ENCODE peak calls at places on chromosomes 6 and 20, in five cellular contexts. C, Y, Z, B and U are unnamed samples.

GRCh38 chr6:83824388-83824801 is 28.8 kb upstream of the RIPPLY2 start:
- DNase-seq in Y (no peak), C (no peak), B (no peak), Z (no peak), U (no peak)

GRCh38 chr6:54254886-54255285 is 53.4 kb upstream of the TINAG start:
- DNase-seq in Y (no peak), B (no peak), Z (no peak), C (no peak), U (no peak)

GRCh38 chr6:8674088-8674487 is 238.7 kb upstream of the SLC35B3 start:
- DNase-seq in C (no peak), Z (no peak), B (no peak), Y (no peak), U (peak)

GRCh38 chr6:100353276-100354015 is 111.3 kb downstream of the SIM1 start:
- DNase-seq in C (no peak), B (no peak), Y (no peak), Z (no peak), U (no peak)

GRCh38 chr20:38999965-39000910 is 38.1 kb downstream of the DHX35 start:
- DNase-seq in Z (no peak), Y (no peak), C (no peak), B (no peak), U (no peak)

GRCh38 chr20:63625771-63626423 is 1.0 kb downstream of the GMEB2 start:
- DNase-seq in Z (no peak), C (no peak), Y (peak), B (no peak), U (peak)

GRCh38 chr6:17394192-17394611 is 807 bp downstream of the CAP2 start:
- DNase-seq in Z (peak), Y (no peak), C (no peak), B (peak), U (no peak)

GRCh38 chr20:9332783-9333482 is 181.5 kb upstream of the LAMP5 start:
- DNase-seq in C (no peak), Y (no peak), B (peak), Z (no peak), U (no peak)

GRCh38 chr6:118356054-118356453 is 192.0 kb upstream of the PLN start:
- DNase-seq in C (no peak), B (no peak), Y (no peak), Z (no peak), U (no peak)

GRCh38 chr6:27994616-27995015 is 37.6 kb downstream of the OR2B6 start:
- DNase-seq in Z (no peak), B (no peak), Y (no peak), C (no peak), U (no peak)

GRCh38 chr20:24494460-24494920 is 25.1 kb downstream of the SYNDIG1 start:
- DNase-seq in Z (no peak), Y (no peak), C (no peak), B (no peak), U (no peak)

GRCh38 chr6:146543211-146543939 is at the start of gene RAB32:
- DNase-seq in C (peak), Y (peak), B (peak), Z (peak), U (no peak)

GRCh38 chr20:47150403-47151152 is 205.9 kb downstream of the ZMYND8 start:
- DNase-seq in B (peak), C (no peak), Y (peak), Z (peak), U (peak)

GRCh38 chr6:129215916-129216525 is 333.1 kb downstream of the LAMA2 start:
- DNase-seq in C (no peak), Z (no peak), Y (no peak), B (no peak), U (no peak)

GRCh38 chr6:21110684-21111398 is 482.7 kb upstream of the SOX4 start:
- DNase-seq in Z (no peak), B (no peak), Y (no peak), C (no peak), U (no peak)

GRCh38 chr6:39362487-39362865 is 40.0 kb upstream of the KCNK16 start:
- DNase-seq in Z (no peak), C (no peak), Y (no peak), B (peak), U (peak)